ENCODE peak calls at places on chromosomes 16 and 17, in five cellular contexts. I is A549, V is GM12878, Z is HepG2, Q is K562. S is an unnamed sample.

GRCh38 chr17:54867634-54868033 is 33.0 kb upstream of the TOM1L1 start:
- DNase-seq in I (no peak), Q (no peak), V (no peak), Z (no peak), S (no peak)

GRCh38 chr17:56367381-56367780 is 214.1 kb downstream of the ANKFN1 start:
- DNase-seq in I (no peak), Q (no peak), V (no peak), Z (no peak), S (peak)

GRCh38 chr17:28746611-28747045 is 2.8 kb downstream of the TRAF4 start:
- DNase-seq in I (peak), Z (no peak), V (no peak), Q (no peak), S (peak)

GRCh38 chr17:32917842-32918241 is 10.1 kb upstream of the TMEM98 start:
- DNase-seq in Z (no peak), I (no peak), Q (no peak), V (no peak), S (peak)

GRCh38 chr16:68629315-68629900 is 15.7 kb upstream of the CDH3 start:
- DNase-seq in Z (no peak), Q (no peak), V (no peak), I (no peak), S (peak)

GRCh38 chr17:1060991-1061390 is 64.1 kb downstream of the TIMM22 start:
- DNase-seq in Q (no peak), Z (no peak), V (no peak), I (peak), S (no peak)

GRCh38 chr17:38897176-38897575 is 27.3 kb downstream of the LASP1 start:
- DNase-seq in I (no peak), Z (no peak), V (no peak), Q (no peak), S (no peak)

GRCh38 chr17:56945938-56946337 is 14.9 kb downstream of the COIL start:
- DNase-seq in Z (no peak), I (no peak), Q (no peak), V (no peak), S (no peak)

GRCh38 chr17:50056961-50057330 is 1.0 kb downstream of the ITGA3 start:
- DNase-seq in Z (no peak), Q (no peak), I (peak), V (no peak), S (peak)

GRCh38 chr17:1087381-1088241 is 90.7 kb downstream of the TIMM22 start:
- DNase-seq in I (peak), V (no peak), Q (peak), Z (no peak), S (peak)

GRCh38 chr17:1182831-1183578 is 3.2 kb upstream of the ABR start:
- DNase-seq in V (no peak), I (no peak), Z (no peak), Q (no peak), S (no peak)

GRCh38 chr16:59510008-59510424 is 775.9 kb upstream of the GOT2 start:
- DNase-seq in V (no peak), Q (no peak), Z (no peak), I (peak), S (no peak)

GRCh38 chr17:10271004-10271620 is 72.7 kb upstream of the GAS7 start:
- DNase-seq in Q (no peak), I (no peak), V (no peak), Z (no peak), S (no peak)

GRCh38 chr16:87812200-87812656 is 46.4 kb upstream of the KLHDC4 start:
- DNase-seq in Q (no peak), I (no peak), V (no peak), Z (peak), S (no peak)

GRCh38 chr17:71032746-71033273 is 863.5 kb downstream of the KCNJ2 start:
- DNase-seq in V (no peak), I (no peak), Q (no peak), Z (no peak), S (peak)

GRCh38 chr17:5500804-5501391 is 14.5 kb downstream of the MIS12 start:
- DNase-seq in Q (no peak), Z (peak), I (peak), V (no peak), S (peak)

GRCh38 chr17:77863814-77864161 is 94.7 kb upstream of the TNRC6C start:
- DNase-seq in Z (peak), Q (peak), I (no peak), V (no peak), S (no peak)

GRCh38 chr17:40190197-40191021 is 13.1 kb downstream of the RAPGEFL1 start:
- DNase-seq in Q (no peak), Z (peak), I (peak), V (no peak), S (peak)

GRCh38 chr17:63488851-63489250 is 12.0 kb downstream of the ACE start:
- DNase-seq in V (no peak), Q (no peak), Z (no peak), I (no peak), S (no peak)

GRCh38 chr17:8856869-8857575 is 10.5 kb downstream of the PIK3R6 start:
- DNase-seq in Z (no peak), V (no peak), Q (no peak), I (no peak), S (no peak)

GRCh38 chr16:85530370-85530739 is 82.8 kb upstream of the GSE1 start:
- DNase-seq in Q (no peak), V (no peak), Z (no peak), I (no peak), S (no peak)

GRCh38 chr16:30476991-30477390 is 4.4 kb downstream of the ITGAL start:
- DNase-seq in V (no peak), I (no peak), Z (no peak), Q (no peak), S (no peak)

GRCh38 chr16:14483819-14484385 is 146.2 kb downstream of the PARN start:
- DNase-seq in Q (no peak), V (no peak), Z (no peak), I (no peak), S (no peak)

GRCh38 chr17:13346081-13346533 is 255.6 kb downstream of the HS3ST3A1 start:
- DNase-seq in I (no peak), Z (no peak), V (no peak), Q (peak), S (peak)

GRCh38 chr16:31179747-31180458 is at the start of gene FUS:
- DNase-seq in I (peak), Q (peak), Z (peak), V (peak), S (peak)

GRCh38 chr16:56265184-56265583 is 73.9 kb downstream of the GNAO1 start:
- DNase-seq in Z (no peak), V (no peak), Q (no peak), I (no peak), S (no peak)

GRCh38 chr16:89863741-89864391 is 9.5 kb upstream of the TCF25 start:
- DNase-seq in V (peak), I (no peak), Z (no peak), Q (no peak), S (no peak)

GRCh38 chr16:4918790-4919210 is 18.1 kb downstream of the PPL start:
- DNase-seq in I (no peak), Z (no peak), Q (no peak), V (no peak), S (peak)

GRCh38 chr16:84932691-84933090 is 78.6 kb downstream of the ZDHHC7 start:
- DNase-seq in Q (no peak), V (no peak), Z (no peak), I (no peak), S (no peak)

GRCh38 chr16:54928421-54929089 is 2.1 kb upstream of the IRX5 start:
- DNase-seq in Q (peak), V (no peak), I (peak), Z (no peak), S (peak)

GRCh38 chr16:80161799-80162380 is 378.9 kb upstream of the DYNLRB2 start:
- DNase-seq in Q (no peak), Z (no peak), V (no peak), I (no peak), S (no peak)

GRCh38 chr17:38733315-38734234 is 3.4 kb downstream of the CISD3 start:
- DNase-seq in Q (no peak), I (peak), Z (peak), V (no peak), S (peak)

GRCh38 chr17:21211825-21212479 is 2.0 kb downstream of the TMEM11 start:
- DNase-seq in Q (no peak), I (no peak), V (no peak), Z (no peak), S (no peak)

GRCh38 chr17:76547183-76547641 is 7.4 kb downstream of the PRCD start:
- DNase-seq in V (no peak), Z (peak), Q (peak), I (peak), S (peak)

GRCh38 chr16:5506021-5506420 is 408.4 kb upstream of the EEF2KMT start:
- DNase-seq in Q (no peak), I (no peak), Z (no peak), V (no peak), S (no peak)

GRCh38 chr17:82391496-82392066 is 20.0 kb downstream of the UTS2R start:
- DNase-seq in I (no peak), Z (no peak), V (no peak), Q (no peak), S (no peak)

GRCh38 chr16:86095131-86095752 is 196.3 kb downstream of the IRF8 start:
- DNase-seq in V (no peak), Z (no peak), I (no peak), Q (no peak), S (no peak)

DNA sequence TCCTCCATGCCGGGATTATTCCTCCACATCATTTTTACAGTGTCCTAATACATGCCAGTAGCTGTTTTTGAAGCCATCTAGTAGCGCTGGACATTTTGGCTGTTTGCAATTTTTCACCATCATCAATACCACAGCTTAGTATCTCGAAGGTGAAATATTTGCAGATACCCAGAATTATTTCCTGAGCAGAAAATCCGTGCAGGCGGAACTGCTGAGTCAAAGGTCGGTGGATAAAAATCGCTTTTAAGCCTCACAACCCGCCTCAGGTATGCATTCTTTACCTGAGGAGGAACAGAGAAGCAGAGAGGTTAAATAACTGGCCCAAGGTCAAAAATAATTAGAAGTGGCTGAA is 584 bp upstream of the TNRC6A start:
- DNase-seq in I (no peak), Q (no peak), V (no peak), Z (no peak), S (no peak)
- TF ChIP-seq JUNB in I (no peak), Q (no peak), V (no peak), Z (no peak), S (no peak)

GRCh38 chr17:48625502-48626201 is 506 bp downstream of the HOXB9 start:
- DNase-seq in I (peak), Z (no peak), Q (peak), V (no peak), S (peak)

GRCh38 chr17:48626470-48627241 is 498 bp upstream of the HOXB9 start:
- DNase-seq in Z (no peak), I (peak), Q (peak), V (no peak), S (peak)

GRCh38 chr17:48624544-48625501 is 1.3 kb downstream of the HOXB9 start:
- DNase-seq in V (no peak), Q (peak), Z (no peak), I (peak), S (peak)

GRCh38 chr17:48627242-48627597 is 1.1 kb upstream of the HOXB9 start:
- DNase-seq in Z (no peak), Q (no peak), I (no peak), V (no peak), S (no peak)

GRCh38 chr17:48626202-48626469 is at the start of gene HOXB9:
- DNase-seq in Q (no peak), I (no peak), V (no peak), Z (no peak), S (no peak)
- H3K4me2 ChIP-seq in Q (peak), I (peak), V (peak), Z (no peak), S (peak)

GRCh38 chr17:34423978-34424813 is 61.2 kb upstream of the CCL1 start:
- DNase-seq in V (no peak), I (no peak), Z (no peak), Q (no peak), S (peak)
- TF ChIP-seq JUNB in V (no peak), I (no peak), Z (no peak), Q (no peak), S (no peak)

GRCh38 chr16:57984443-57985203 is 13.7 kb upstream of the CNGB1 start:
- DNase-seq in Q (peak), I (peak), V (no peak), Z (peak), S (peak)
- H3K4me2 ChIP-seq in Q (peak), I (peak), V (peak), Z (peak), S (peak)

DNA sequence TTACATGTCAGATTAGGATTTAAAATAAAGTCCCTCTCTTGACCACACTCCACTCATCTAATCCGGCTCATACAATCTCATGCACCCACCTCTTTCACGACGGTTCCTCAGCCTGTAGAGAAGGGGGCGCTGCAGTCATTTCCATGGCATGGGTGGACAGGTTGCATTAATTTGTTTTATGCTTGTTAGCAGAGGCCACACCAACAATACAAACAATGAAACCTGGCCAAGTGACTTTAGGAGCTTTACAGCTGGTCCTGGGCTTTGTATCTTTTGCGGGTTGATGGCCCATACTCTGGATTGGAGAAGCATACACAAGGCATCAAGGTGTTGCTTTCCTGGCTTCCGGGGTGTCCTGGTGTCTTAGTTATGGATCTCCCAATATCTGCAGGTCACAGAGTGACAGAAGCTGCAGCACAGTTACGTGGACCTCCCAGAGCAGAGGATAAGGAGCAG is 9.7 kb upstream of the SNF8 start:
- DNase-seq in Q (peak), Z (peak), V (no peak), I (peak), S (peak)
- TF ChIP-seq JUNB in Q (no peak), Z (no peak), V (no peak), I (no peak), S (no peak)

DNA sequence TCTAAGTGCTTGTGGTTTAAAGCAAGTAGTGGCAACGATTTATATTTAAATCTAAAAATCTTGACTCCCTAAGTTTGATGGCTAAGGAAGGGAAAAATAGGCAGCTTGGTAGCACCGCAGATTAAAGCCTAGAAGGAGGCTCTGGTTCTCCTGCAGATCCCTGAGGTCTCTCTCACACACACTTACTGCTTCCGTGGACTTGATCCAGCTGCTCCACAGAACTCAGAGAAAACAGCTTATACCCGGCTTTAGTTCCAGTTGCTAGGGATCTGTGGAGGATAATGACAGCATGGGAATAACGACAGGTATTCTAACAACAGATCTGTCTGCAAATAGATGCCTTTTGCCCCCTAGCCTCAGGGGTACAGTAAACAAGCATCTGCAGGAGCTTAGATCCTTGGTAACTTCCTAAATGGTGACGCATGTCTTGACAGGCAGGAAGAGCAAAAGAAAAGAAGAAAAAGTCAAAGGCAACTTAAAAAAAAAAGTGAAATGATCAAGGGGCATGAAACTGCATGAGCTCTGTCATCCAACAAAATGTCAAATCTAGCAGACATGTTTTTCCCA is 4.5 kb downstream of the WIPI1 start:
- DNase-seq in V (no peak), Z (no peak), I (no peak), Q (no peak), S (no peak)
- H3K4me2 ChIP-seq in V (no peak), Z (no peak), I (no peak), Q (no peak), S (no peak)

DNA sequence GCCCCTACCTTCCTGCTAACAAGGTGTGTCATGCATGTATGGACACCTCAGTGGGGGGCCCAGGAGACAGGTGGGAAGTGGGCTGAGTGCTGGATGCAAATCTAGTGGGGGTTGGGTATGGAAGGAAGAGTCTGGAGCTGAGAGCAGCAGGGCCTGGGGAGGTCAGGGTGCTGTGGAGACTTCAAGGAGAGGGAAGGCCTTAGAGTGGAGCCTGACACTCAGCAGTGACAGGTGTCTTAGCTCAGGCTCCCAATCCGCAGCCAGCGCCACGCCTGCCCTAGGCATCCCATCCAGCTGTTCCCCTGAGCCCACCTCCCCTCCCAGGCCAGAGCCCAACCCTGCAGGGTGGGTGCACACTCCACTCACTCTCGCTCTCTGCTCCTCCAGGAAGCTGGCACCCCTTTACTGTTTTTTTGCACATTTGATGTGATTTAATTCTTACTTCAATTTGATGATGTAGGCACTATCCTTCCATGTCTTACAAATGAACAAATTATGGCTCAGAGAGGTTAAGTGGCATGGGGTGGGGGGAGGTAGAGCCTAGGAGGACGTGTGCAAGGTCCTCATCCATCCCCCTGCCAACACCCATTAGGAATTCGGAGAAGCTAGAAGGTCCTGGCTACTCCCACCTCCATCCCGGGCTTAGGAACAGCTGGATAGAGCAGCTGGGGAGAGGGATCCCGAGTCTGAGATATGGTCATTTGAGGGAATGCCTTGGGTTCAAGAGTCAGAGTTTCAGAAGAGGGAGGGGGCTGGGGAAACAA is 2.2 kb downstream of the FAM171A2 start:
- DNase-seq in Z (no peak), Q (no peak), V (no peak), I (no peak), S (peak)
- TF ChIP-seq JUNB in Z (no peak), Q (no peak), V (no peak), I (no peak), S (no peak)

GRCh38 chr16:23852794-23853562 is 17.2 kb downstream of the PRKCB start:
- DNase-seq in V (no peak), I (no peak), Z (no peak), Q (no peak), S (no peak)
- H3K4me2 ChIP-seq in V (peak), I (no peak), Z (no peak), Q (peak), S (no peak)